ENCODE peak calls at places on chromosomes 7 and 10, in seven cellular contexts. One of them, this sample, is unnamed.

GRCh38 chr7:880450-880849 is 4.1 kb downstream of the GET4 start:
- DNase-seq in T follicular helper cell: no peak
- DNase-seq in stimulated activated CD4-positive, alpha-beta T cell treated with anti-CD3 and anti-CD28 coated beads, Interleukin-4, amount 100 ng/mL, for 4 hours: no peak
- DNase-seq in thyroid gland: no peak
- DNase-seq in NCI-H1417: no peak
- DNase-seq in AG08395: no peak
- DNase-seq in CD8-positive, alpha-beta memory T cell: no peak
- DNase-seq in this sample: no peak

GRCh38 chr7:141631525-141631924 is 70.4 kb downstream of the DENND11 start:
- DNase-seq in AG08395: no peak
- DNase-seq in NCI-H1417: no peak
- DNase-seq in T follicular helper cell: no peak
- DNase-seq in stimulated activated CD4-positive, alpha-beta T cell treated with anti-CD3 and anti-CD28 coated beads, Interleukin-4, amount 100 ng/mL, for 4 hours: no peak
- DNase-seq in thyroid gland: no peak
- DNase-seq in CD8-positive, alpha-beta memory T cell: no peak
- DNase-seq in this sample: no peak

GRCh38 chr10:48543445-48543844 is 61.4 kb downstream of the ARHGAP22 start:
- DNase-seq in thyroid gland: no peak
- DNase-seq in AG08395: no peak
- DNase-seq in CD8-positive, alpha-beta memory T cell: no peak
- DNase-seq in T follicular helper cell: no peak
- DNase-seq in NCI-H1417: no peak
- DNase-seq in stimulated activated CD4-positive, alpha-beta T cell treated with anti-CD3 and anti-CD28 coated beads, Interleukin-4, amount 100 ng/mL, for 4 hours: no peak
- DNase-seq in this sample: no peak

GRCh38 chr10:121889212-121889611 is 38.6 kb downstream of the ATE1 start:
- DNase-seq in stimulated activated CD4-positive, alpha-beta T cell treated with anti-CD3 and anti-CD28 coated beads, Interleukin-4, amount 100 ng/mL, for 4 hours: no peak
- DNase-seq in CD8-positive, alpha-beta memory T cell: no peak
- DNase-seq in thyroid gland: no peak
- DNase-seq in AG08395: no peak
- DNase-seq in T follicular helper cell: no peak
- DNase-seq in NCI-H1417: no peak
- DNase-seq in this sample: no peak

GRCh38 chr7:106367018-106367420 is 82.2 kb upstream of the NAMPT start:
- DNase-seq in stimulated activated CD4-positive, alpha-beta T cell treated with anti-CD3 and anti-CD28 coated beads, Interleukin-4, amount 100 ng/mL, for 4 hours: no peak
- DNase-seq in CD8-positive, alpha-beta memory T cell: no peak
- DNase-seq in AG08395: peak
- DNase-seq in T follicular helper cell: no peak
- DNase-seq in NCI-H1417: peak
- DNase-seq in thyroid gland: no peak
- DNase-seq in this sample: no peak

GRCh38 chr10:114491419-114491818 is 87.1 kb upstream of the AFAP1L2 start:
- DNase-seq in CD8-positive, alpha-beta memory T cell: no peak
- DNase-seq in stimulated activated CD4-positive, alpha-beta T cell treated with anti-CD3 and anti-CD28 coated beads, Interleukin-4, amount 100 ng/mL, for 4 hours: no peak
- DNase-seq in NCI-H1417: no peak
- DNase-seq in AG08395: no peak
- DNase-seq in T follicular helper cell: no peak
- DNase-seq in thyroid gland: no peak
- DNase-seq in this sample: no peak

GRCh38 chr10:62554632-62555199 is 180.5 kb downstream of the ZNF365 start:
- DNase-seq in NCI-H1417: no peak
- DNase-seq in T follicular helper cell: no peak
- DNase-seq in stimulated activated CD4-positive, alpha-beta T cell treated with anti-CD3 and anti-CD28 coated beads, Interleukin-4, amount 100 ng/mL, for 4 hours: no peak
- DNase-seq in CD8-positive, alpha-beta memory T cell: no peak
- DNase-seq in thyroid gland: peak
- DNase-seq in AG08395: peak
- DNase-seq in this sample: no peak

GRCh38 chr10:51224610-51225230 is 150.4 kb downstream of the PRKG1 start:
- DNase-seq in AG08395: peak
- DNase-seq in NCI-H1417: no peak
- DNase-seq in CD8-positive, alpha-beta memory T cell: no peak
- DNase-seq in stimulated activated CD4-positive, alpha-beta T cell treated with anti-CD3 and anti-CD28 coated beads, Interleukin-4, amount 100 ng/mL, for 4 hours: no peak
- DNase-seq in thyroid gland: no peak
- DNase-seq in T follicular helper cell: no peak
- DNase-seq in this sample: no peak

GRCh38 chr7:101506531-101506930 is 122.6 kb downstream of the MYL10 start:
- DNase-seq in CD8-positive, alpha-beta memory T cell: no peak
- DNase-seq in stimulated activated CD4-positive, alpha-beta T cell treated with anti-CD3 and anti-CD28 coated beads, Interleukin-4, amount 100 ng/mL, for 4 hours: no peak
- DNase-seq in T follicular helper cell: no peak
- DNase-seq in NCI-H1417: no peak
- DNase-seq in thyroid gland: no peak
- DNase-seq in AG08395: no peak
- DNase-seq in this sample: no peak

GRCh38 chr7:41912851-41913580 is 210.1 kb upstream of the INHBA start:
- DNase-seq in stimulated activated CD4-positive, alpha-beta T cell treated with anti-CD3 and anti-CD28 coated beads, Interleukin-4, amount 100 ng/mL, for 4 hours: no peak
- DNase-seq in CD8-positive, alpha-beta memory T cell: no peak
- DNase-seq in NCI-H1417: no peak
- DNase-seq in thyroid gland: no peak
- DNase-seq in AG08395: no peak
- DNase-seq in T follicular helper cell: no peak
- DNase-seq in this sample: no peak

GRCh38 chr10:20888620-20889337 is 8.3 kb downstream of the NEBL start:
- DNase-seq in AG08395: no peak
- DNase-seq in NCI-H1417: no peak
- DNase-seq in CD8-positive, alpha-beta memory T cell: no peak
- DNase-seq in thyroid gland: no peak
- DNase-seq in stimulated activated CD4-positive, alpha-beta T cell treated with anti-CD3 and anti-CD28 coated beads, Interleukin-4, amount 100 ng/mL, for 4 hours: no peak
- DNase-seq in T follicular helper cell: no peak
- DNase-seq in this sample: no peak

GRCh38 chr7:135995751-135996150 is 18.6 kb upstream of the MTPN start:
- DNase-seq in stimulated activated CD4-positive, alpha-beta T cell treated with anti-CD3 and anti-CD28 coated beads, Interleukin-4, amount 100 ng/mL, for 4 hours: no peak
- DNase-seq in T follicular helper cell: no peak
- DNase-seq in CD8-positive, alpha-beta memory T cell: no peak
- DNase-seq in AG08395: no peak
- DNase-seq in thyroid gland: no peak
- DNase-seq in NCI-H1417: no peak
- DNase-seq in this sample: no peak

GRCh38 chr10:43594944-43595589 is 11.2 kb upstream of the ZNF485 start:
- DNase-seq in stimulated activated CD4-positive, alpha-beta T cell treated with anti-CD3 and anti-CD28 coated beads, Interleukin-4, amount 100 ng/mL, for 4 hours: no peak
- DNase-seq in T follicular helper cell: no peak
- DNase-seq in CD8-positive, alpha-beta memory T cell: no peak
- DNase-seq in thyroid gland: no peak
- DNase-seq in NCI-H1417: no peak
- DNase-seq in AG08395: peak
- DNase-seq in this sample: no peak

GRCh38 chr7:44050121-44050914 is 5.8 kb downstream of the DBNL start:
- DNase-seq in thyroid gland: no peak
- DNase-seq in stimulated activated CD4-positive, alpha-beta T cell treated with anti-CD3 and anti-CD28 coated beads, Interleukin-4, amount 100 ng/mL, for 4 hours: no peak
- DNase-seq in T follicular helper cell: no peak
- DNase-seq in CD8-positive, alpha-beta memory T cell: no peak
- DNase-seq in NCI-H1417: no peak
- DNase-seq in AG08395: no peak
- DNase-seq in this sample: no peak

GRCh38 chr7:128875523-128875948 is 12.9 kb downstream of the ATP6V1F start:
- DNase-seq in AG08395: no peak
- DNase-seq in CD8-positive, alpha-beta memory T cell: no peak
- DNase-seq in thyroid gland: no peak
- DNase-seq in NCI-H1417: no peak
- DNase-seq in T follicular helper cell: no peak
- DNase-seq in stimulated activated CD4-positive, alpha-beta T cell treated with anti-CD3 and anti-CD28 coated beads, Interleukin-4, amount 100 ng/mL, for 4 hours: no peak
- DNase-seq in this sample: no peak

GRCh38 chr10:25245171-25245570 is 70.4 kb downstream of the GPR158 start:
- DNase-seq in thyroid gland: no peak
- DNase-seq in CD8-positive, alpha-beta memory T cell: no peak
- DNase-seq in NCI-H1417: no peak
- DNase-seq in T follicular helper cell: no peak
- DNase-seq in AG08395: no peak
- DNase-seq in stimulated activated CD4-positive, alpha-beta T cell treated with anti-CD3 and anti-CD28 coated beads, Interleukin-4, amount 100 ng/mL, for 4 hours: no peak
- DNase-seq in this sample: no peak

GRCh38 chr7:5586279-5586962 is 162.8 kb upstream of the TNRC18 start:
- DNase-seq in stimulated activated CD4-positive, alpha-beta T cell treated with anti-CD3 and anti-CD28 coated beads, Interleukin-4, amount 100 ng/mL, for 4 hours: no peak
- DNase-seq in NCI-H1417: peak
- DNase-seq in CD8-positive, alpha-beta memory T cell: no peak
- DNase-seq in T follicular helper cell: no peak
- DNase-seq in thyroid gland: peak
- DNase-seq in AG08395: no peak
- DNase-seq in this sample: no peak

GRCh38 chr7:115110523-115110922 is 188.6 kb downstream of the MDFIC start:
- DNase-seq in AG08395: no peak
- DNase-seq in NCI-H1417: no peak
- DNase-seq in CD8-positive, alpha-beta memory T cell: no peak
- DNase-seq in T follicular helper cell: no peak
- DNase-seq in stimulated activated CD4-positive, alpha-beta T cell treated with anti-CD3 and anti-CD28 coated beads, Interleukin-4, amount 100 ng/mL, for 4 hours: no peak
- DNase-seq in thyroid gland: no peak
- DNase-seq in this sample: no peak

GRCh38 chr10:68981074-68981473 is 7.5 kb upstream of the KIFBP start:
- DNase-seq in T follicular helper cell: no peak
- DNase-seq in AG08395: no peak
- DNase-seq in thyroid gland: no peak
- DNase-seq in stimulated activated CD4-positive, alpha-beta T cell treated with anti-CD3 and anti-CD28 coated beads, Interleukin-4, amount 100 ng/mL, for 4 hours: no peak
- DNase-seq in NCI-H1417: no peak
- DNase-seq in CD8-positive, alpha-beta memory T cell: no peak
- DNase-seq in this sample: no peak

GRCh38 chr10:121791761-121792160 is 136.1 kb downstream of the ATE1 start:
- DNase-seq in stimulated activated CD4-positive, alpha-beta T cell treated with anti-CD3 and anti-CD28 coated beads, Interleukin-4, amount 100 ng/mL, for 4 hours: no peak
- DNase-seq in thyroid gland: no peak
- DNase-seq in AG08395: no peak
- DNase-seq in CD8-positive, alpha-beta memory T cell: no peak
- DNase-seq in NCI-H1417: no peak
- DNase-seq in T follicular helper cell: no peak
- DNase-seq in this sample: no peak

GRCh38 chr7:128032605-128033235 is 1.5 kb upstream of the LRRC4 start:
- DNase-seq in NCI-H1417: peak
- DNase-seq in thyroid gland: peak
- DNase-seq in T follicular helper cell: no peak
- DNase-seq in AG08395: peak
- DNase-seq in CD8-positive, alpha-beta memory T cell: no peak
- DNase-seq in stimulated activated CD4-positive, alpha-beta T cell treated with anti-CD3 and anti-CD28 coated beads, Interleukin-4, amount 100 ng/mL, for 4 hours: peak
- DNase-seq in this sample: no peak

GRCh38 chr7:131034166-131034881 is 293.4 kb upstream of the MKLN1 start:
- DNase-seq in thyroid gland: peak
- DNase-seq in NCI-H1417: no peak
- DNase-seq in stimulated activated CD4-positive, alpha-beta T cell treated with anti-CD3 and anti-CD28 coated beads, Interleukin-4, amount 100 ng/mL, for 4 hours: no peak
- DNase-seq in CD8-positive, alpha-beta memory T cell: no peak
- DNase-seq in T follicular helper cell: no peak
- DNase-seq in AG08395: no peak
- DNase-seq in this sample: no peak

GRCh38 chr7:140031364-140031763 is 31.4 kb downstream of the PARP12 start:
- DNase-seq in thyroid gland: no peak
- DNase-seq in stimulated activated CD4-positive, alpha-beta T cell treated with anti-CD3 and anti-CD28 coated beads, Interleukin-4, amount 100 ng/mL, for 4 hours: no peak
- DNase-seq in AG08395: peak
- DNase-seq in T follicular helper cell: no peak
- DNase-seq in NCI-H1417: no peak
- DNase-seq in CD8-positive, alpha-beta memory T cell: no peak
- DNase-seq in this sample: no peak

GRCh38 chr7:95471076-95471475 is 14.7 kb upstream of the ASB4 start:
- DNase-seq in thyroid gland: no peak
- DNase-seq in T follicular helper cell: no peak
- DNase-seq in NCI-H1417: peak
- DNase-seq in AG08395: no peak
- DNase-seq in stimulated activated CD4-positive, alpha-beta T cell treated with anti-CD3 and anti-CD28 coated beads, Interleukin-4, amount 100 ng/mL, for 4 hours: no peak
- DNase-seq in CD8-positive, alpha-beta memory T cell: no peak
- DNase-seq in this sample: no peak

GRCh38 chr7:85175217-85175616 is 11.6 kb downstream of the SEMA3D start:
- DNase-seq in AG08395: peak
- DNase-seq in T follicular helper cell: no peak
- DNase-seq in thyroid gland: no peak
- DNase-seq in NCI-H1417: no peak
- DNase-seq in stimulated activated CD4-positive, alpha-beta T cell treated with anti-CD3 and anti-CD28 coated beads, Interleukin-4, amount 100 ng/mL, for 4 hours: no peak
- DNase-seq in CD8-positive, alpha-beta memory T cell: no peak
- DNase-seq in this sample: no peak

GRCh38 chr7:55464422-55464821 is 99.3 kb downstream of the LANCL2 start:
- DNase-seq in NCI-H1417: no peak
- DNase-seq in stimulated activated CD4-positive, alpha-beta T cell treated with anti-CD3 and anti-CD28 coated beads, Interleukin-4, amount 100 ng/mL, for 4 hours: no peak
- DNase-seq in CD8-positive, alpha-beta memory T cell: no peak
- DNase-seq in T follicular helper cell: no peak
- DNase-seq in AG08395: no peak
- DNase-seq in thyroid gland: no peak
- DNase-seq in this sample: no peak

GRCh38 chr7:131305152-131305551 is 22.5 kb upstream of the MKLN1 start:
- DNase-seq in T follicular helper cell: no peak
- DNase-seq in AG08395: no peak
- DNase-seq in thyroid gland: no peak
- DNase-seq in NCI-H1417: no peak
- DNase-seq in CD8-positive, alpha-beta memory T cell: no peak
- DNase-seq in stimulated activated CD4-positive, alpha-beta T cell treated with anti-CD3 and anti-CD28 coated beads, Interleukin-4, amount 100 ng/mL, for 4 hours: no peak
- DNase-seq in this sample: no peak

GRCh38 chr10:78211476-78212110 is 177.9 kb downstream of the RPS24 start:
- DNase-seq in AG08395: peak
- DNase-seq in T follicular helper cell: no peak
- DNase-seq in thyroid gland: peak
- DNase-seq in NCI-H1417: no peak
- DNase-seq in stimulated activated CD4-positive, alpha-beta T cell treated with anti-CD3 and anti-CD28 coated beads, Interleukin-4, amount 100 ng/mL, for 4 hours: no peak
- DNase-seq in CD8-positive, alpha-beta memory T cell: no peak
- DNase-seq in this sample: peak

GRCh38 chr7:23298141-23298851 is 843 bp upstream of the MALSU1 start:
- DNase-seq in NCI-H1417: no peak
- DNase-seq in thyroid gland: peak
- DNase-seq in stimulated activated CD4-positive, alpha-beta T cell treated with anti-CD3 and anti-CD28 coated beads, Interleukin-4, amount 100 ng/mL, for 4 hours: no peak
- DNase-seq in T follicular helper cell: no peak
- DNase-seq in CD8-positive, alpha-beta memory T cell: no peak
- DNase-seq in AG08395: peak
- DNase-seq in this sample: no peak

GRCh38 chr10:1736180-1736971 is 949 bp downstream of the ADARB2 start:
- DNase-seq in AG08395: no peak
- DNase-seq in stimulated activated CD4-positive, alpha-beta T cell treated with anti-CD3 and anti-CD28 coated beads, Interleukin-4, amount 100 ng/mL, for 4 hours: no peak
- DNase-seq in T follicular helper cell: no peak
- DNase-seq in NCI-H1417: no peak
- DNase-seq in CD8-positive, alpha-beta memory T cell: no peak
- DNase-seq in thyroid gland: no peak
- DNase-seq in this sample: no peak

GRCh38 chr7:71780282-71780681 is 631.9 kb downstream of the CALN1 start:
- DNase-seq in CD8-positive, alpha-beta memory T cell: no peak
- DNase-seq in thyroid gland: no peak
- DNase-seq in T follicular helper cell: no peak
- DNase-seq in AG08395: no peak
- DNase-seq in stimulated activated CD4-positive, alpha-beta T cell treated with anti-CD3 and anti-CD28 coated beads, Interleukin-4, amount 100 ng/mL, for 4 hours: no peak
- DNase-seq in NCI-H1417: no peak
- DNase-seq in this sample: no peak

GRCh38 chr10:114538544-114538906 is 119.5 kb downstream of the ABLIM1 start:
- DNase-seq in AG08395: no peak
- DNase-seq in NCI-H1417: no peak
- DNase-seq in thyroid gland: peak
- DNase-seq in T follicular helper cell: peak
- DNase-seq in stimulated activated CD4-positive, alpha-beta T cell treated with anti-CD3 and anti-CD28 coated beads, Interleukin-4, amount 100 ng/mL, for 4 hours: no peak
- DNase-seq in CD8-positive, alpha-beta memory T cell: peak
- DNase-seq in this sample: no peak

GRCh38 chr7:1679326-1679965 is 9.4 kb downstream of the ELFN1 start:
- DNase-seq in NCI-H1417: no peak
- DNase-seq in thyroid gland: no peak
- DNase-seq in AG08395: no peak
- DNase-seq in T follicular helper cell: no peak
- DNase-seq in CD8-positive, alpha-beta memory T cell: peak
- DNase-seq in stimulated activated CD4-positive, alpha-beta T cell treated with anti-CD3 and anti-CD28 coated beads, Interleukin-4, amount 100 ng/mL, for 4 hours: no peak
- DNase-seq in this sample: no peak

GRCh38 chr7:94266278-94266677 is 128.4 kb upstream of the COL1A2 start:
- DNase-seq in stimulated activated CD4-positive, alpha-beta T cell treated with anti-CD3 and anti-CD28 coated beads, Interleukin-4, amount 100 ng/mL, for 4 hours: no peak
- DNase-seq in NCI-H1417: no peak
- DNase-seq in thyroid gland: no peak
- DNase-seq in CD8-positive, alpha-beta memory T cell: no peak
- DNase-seq in AG08395: peak
- DNase-seq in T follicular helper cell: no peak
- DNase-seq in this sample: no peak

GRCh38 chr7:143499743-143500348 is 22.2 kb downstream of the TAS2R41 start:
- DNase-seq in T follicular helper cell: no peak
- DNase-seq in stimulated activated CD4-positive, alpha-beta T cell treated with anti-CD3 and anti-CD28 coated beads, Interleukin-4, amount 100 ng/mL, for 4 hours: no peak
- DNase-seq in thyroid gland: no peak
- DNase-seq in AG08395: no peak
- DNase-seq in CD8-positive, alpha-beta memory T cell: no peak
- DNase-seq in NCI-H1417: no peak
- DNase-seq in this sample: no peak

GRCh38 chr10:61830846-61831273 is 70.6 kb upstream of the ARID5B start:
- DNase-seq in AG08395: no peak
- DNase-seq in CD8-positive, alpha-beta memory T cell: no peak
- DNase-seq in NCI-H1417: no peak
- DNase-seq in T follicular helper cell: no peak
- DNase-seq in stimulated activated CD4-positive, alpha-beta T cell treated with anti-CD3 and anti-CD28 coated beads, Interleukin-4, amount 100 ng/mL, for 4 hours: no peak
- DNase-seq in thyroid gland: no peak
- DNase-seq in this sample: no peak

GRCh38 chr10:18797286-18797685 is 138.1 kb downstream of the ARL5B start:
- DNase-seq in CD8-positive, alpha-beta memory T cell: no peak
- DNase-seq in thyroid gland: no peak
- DNase-seq in stimulated activated CD4-positive, alpha-beta T cell treated with anti-CD3 and anti-CD28 coated beads, Interleukin-4, amount 100 ng/mL, for 4 hours: no peak
- DNase-seq in T follicular helper cell: no peak
- DNase-seq in NCI-H1417: no peak
- DNase-seq in AG08395: no peak
- DNase-seq in this sample: no peak

This sample was measured in D721Med.